ENCODE peak calls at places on chromosomes 2 and 18, in eight cellular contexts. U, J, N, H, W, Z, A and Q are unnamed samples.

GRCh38 chr2:205047273-205047839 is 502.1 kb downstream of the PARD3B start:
- DNase-seq in J (no peak), N (peak), W (no peak), Z (no peak), A (no peak), U (no peak), H (no peak), Q (no peak)

GRCh38 chr2:240615830-240616547 is 9.3 kb upstream of the GPR35 start:
- DNase-seq in H (no peak), U (no peak), Z (no peak), W (peak), N (no peak), A (peak), J (no peak), Q (peak)

GRCh38 chr2:55604027-55604565 is 13.3 kb downstream of the PPP4R3B start:
- DNase-seq in U (no peak), Z (no peak), H (no peak), N (no peak), J (peak), A (no peak), W (no peak), Q (no peak)

GRCh38 chr2:221572821-221573429 is 821 bp upstream of the EPHA4 start:
- DNase-seq in Z (no peak), H (peak), N (no peak), U (no peak), J (peak), A (peak), W (no peak), Q (peak)

GRCh38 chr2:10779776-10780490 is 32.7 kb downstream of the PDIA6 start:
- DNase-seq in H (no peak), N (no peak), A (no peak), W (peak), U (no peak), J (no peak), Z (no peak), Q (no peak)

GRCh38 chr2:19677825-19678518 is 223.8 kb downstream of the TTC32 start:
- DNase-seq in U (no peak), N (no peak), J (no peak), W (no peak), A (no peak), Z (no peak), H (no peak), Q (no peak)

GRCh38 chr18:44654555-44654954 is 26.1 kb upstream of the SETBP1 start:
- DNase-seq in J (peak), A (no peak), Z (no peak), H (peak), W (no peak), U (no peak), N (no peak), Q (no peak)

GRCh38 chr2:86485103-86485502 is 43.9 kb downstream of the KDM3A start:
- DNase-seq in A (no peak), Z (no peak), H (no peak), N (no peak), W (no peak), U (no peak), J (no peak), Q (no peak)

GRCh38 chr2:199988176-199988575 is 32.8 kb downstream of the MAIP1 start:
- DNase-seq in U (no peak), A (no peak), H (no peak), W (no peak), J (peak), N (no peak), Z (no peak), Q (no peak)

GRCh38 chr2:42906557-42907380 is 114.4 kb upstream of the HAAO start:
- DNase-seq in U (no peak), W (peak), J (peak), N (peak), H (no peak), Z (no peak), A (no peak), Q (peak)

GRCh38 chr18:76256897-76257500 is 238.0 kb downstream of the ZNF516 start:
- DNase-seq in H (peak), A (no peak), W (no peak), J (peak), N (peak), Z (no peak), U (no peak), Q (peak)

GRCh38 chr2:61910603-61911002 is 5.1 kb downstream of the COMMD1 start:
- DNase-seq in Z (no peak), H (no peak), U (no peak), A (no peak), J (no peak), W (no peak), N (no peak), Q (no peak)

GRCh38 chr2:165238295-165238694 is 919 bp upstream of the SCN2A start:
- DNase-seq in Z (no peak), J (peak), A (no peak), H (no peak), N (peak), U (no peak), W (no peak), Q (no peak)

GRCh38 chr2:177303939-177304338 is 39.4 kb upstream of the NFE2L2 start:
- DNase-seq in H (no peak), J (no peak), U (no peak), W (no peak), N (no peak), A (no peak), Z (no peak), Q (no peak)

GRCh38 chr2:238927746-238928519 is 80.0 kb downstream of the TWIST2 start:
- DNase-seq in Z (no peak), N (no peak), J (no peak), W (peak), U (no peak), A (no peak), H (no peak), Q (no peak)

GRCh38 chr2:127398239-127398590 is 10.4 kb upstream of the MAP3K2 start:
- DNase-seq in J (peak), Z (no peak), W (peak), H (peak), U (no peak), N (no peak), A (no peak), Q (peak)

GRCh38 chr2:156112323-156112722 is 220.2 kb downstream of the NR4A2 start:
- DNase-seq in N (no peak), H (no peak), J (no peak), W (no peak), U (no peak), A (no peak), Z (no peak), Q (no peak)

GRCh38 chr2:97957432-97958183 is 38.1 kb downstream of the TMEM131 start:
- DNase-seq in H (no peak), N (no peak), W (no peak), A (no peak), J (peak), Z (no peak), U (no peak), Q (no peak)

GRCh38 chr2:215717627-215718412 is 282.0 kb upstream of the FN1 start:
- DNase-seq in A (no peak), J (no peak), W (no peak), U (no peak), Z (no peak), H (no peak), N (no peak), Q (no peak)